ENCODE peak calls at places on chromosomes 2 and 18, in eight cellular contexts. One of them, this sample, is unnamed.

GRCh38 chr18:57561728-57562423 is 24.6 kb downstream of the FECH start:
- DNase-seq in DMS153: peak; percentile 21
- DNase-seq in GM13976: peak; percentile 66
- DNase-seq in RWPE1: peak; percentile 31
- DNase-seq in fibroblast of mammary gland: peak; percentile 60
- DNase-seq in thyroid gland: no peak
- DNase-seq in 8988T: no peak
- DNase-seq in KBM-7: peak; percentile 77
- DNase-seq in this sample: peak; percentile 51

GRCh38 chr2:44537264-44537663 is 175.5 kb downstream of the CAMKMT start:
- DNase-seq in GM13976: no peak
- DNase-seq in RWPE1: no peak
- DNase-seq in thyroid gland: no peak
- DNase-seq in 8988T: no peak
- DNase-seq in KBM-7: no peak
- DNase-seq in DMS153: no peak
- DNase-seq in fibroblast of mammary gland: peak; percentile 32
- DNase-seq in this sample: no peak

GRCh38 chr2:105431367-105432088 is 32.7 kb upstream of the FHL2 start:
- DNase-seq in RWPE1: no peak
- DNase-seq in 8988T: no peak
- DNase-seq in KBM-7: no peak
- DNase-seq in DMS153: peak; percentile 32
- DNase-seq in fibroblast of mammary gland: peak; percentile 29
- DNase-seq in GM13976: no peak
- DNase-seq in thyroid gland: peak; percentile 49
- DNase-seq in this sample: no peak

GRCh38 chr2:212959469-212960117 is 191.8 kb downstream of the IKZF2 start:
- DNase-seq in GM13976: no peak
- DNase-seq in RWPE1: no peak
- DNase-seq in fibroblast of mammary gland: no peak
- DNase-seq in thyroid gland: no peak
- DNase-seq in 8988T: no peak
- DNase-seq in DMS153: no peak
- DNase-seq in KBM-7: no peak
- DNase-seq in this sample: no peak

GRCh38 chr18:58887613-58887963 is 22.9 kb downstream of the ZNF532 start:
- DNase-seq in thyroid gland: no peak
- DNase-seq in RWPE1: no peak
- DNase-seq in GM13976: no peak
- DNase-seq in 8988T: no peak
- DNase-seq in DMS153: no peak
- DNase-seq in fibroblast of mammary gland: no peak
- DNase-seq in KBM-7: peak; percentile 92
- DNase-seq in this sample: no peak

GRCh38 chr2:240955306-240956101 is 42.9 kb upstream of the SNED1 start:
- DNase-seq in 8988T: peak; percentile 11
- DNase-seq in GM13976: no peak
- DNase-seq in thyroid gland: peak; percentile 82
- DNase-seq in RWPE1: no peak
- DNase-seq in fibroblast of mammary gland: no peak
- DNase-seq in KBM-7: no peak
- DNase-seq in DMS153: no peak
- DNase-seq in this sample: no peak

GRCh38 chr2:145914716-145915115 is 1394.8 kb upstream of the ZEB2 start:
- DNase-seq in fibroblast of mammary gland: no peak
- DNase-seq in GM13976: no peak
- DNase-seq in DMS153: no peak
- DNase-seq in 8988T: no peak
- DNase-seq in KBM-7: no peak
- DNase-seq in RWPE1: no peak
- DNase-seq in thyroid gland: no peak
- DNase-seq in this sample: no peak

GRCh38 chr2:12579018-12579417 is 137.7 kb upstream of the TRIB2 start:
- DNase-seq in GM13976: no peak
- DNase-seq in DMS153: no peak
- DNase-seq in 8988T: no peak
- DNase-seq in fibroblast of mammary gland: no peak
- DNase-seq in KBM-7: no peak
- DNase-seq in RWPE1: no peak
- DNase-seq in thyroid gland: no peak
- DNase-seq in this sample: no peak

GRCh38 chr18:12654971-12655370 is 2.9 kb downstream of the SPIRE1 start:
- DNase-seq in RWPE1: no peak
- DNase-seq in fibroblast of mammary gland: no peak
- DNase-seq in DMS153: no peak
- DNase-seq in thyroid gland: no peak
- DNase-seq in KBM-7: no peak
- DNase-seq in 8988T: no peak
- DNase-seq in GM13976: no peak
- DNase-seq in this sample: no peak

GRCh38 chr2:19009510-19009909 is 348.9 kb downstream of the OSR1 start:
- DNase-seq in fibroblast of mammary gland: no peak
- DNase-seq in thyroid gland: no peak
- DNase-seq in 8988T: no peak
- DNase-seq in DMS153: no peak
- DNase-seq in KBM-7: no peak
- DNase-seq in GM13976: no peak
- DNase-seq in RWPE1: no peak
- DNase-seq in this sample: peak; percentile 46

GRCh38 chr2:9473308-9473984 is 905 bp upstream of the IAH1 start:
- DNase-seq in RWPE1: peak; percentile 38
- DNase-seq in GM13976: no peak
- DNase-seq in DMS153: peak; percentile 43
- DNase-seq in thyroid gland: peak; percentile 52
- DNase-seq in 8988T: peak; percentile 53
- DNase-seq in fibroblast of mammary gland: no peak
- DNase-seq in KBM-7: no peak
- DNase-seq in this sample: peak; percentile 55

GRCh38 chr18:27619906-27620305 is 434.8 kb upstream of the CHST9 start:
- DNase-seq in GM13976: no peak
- DNase-seq in 8988T: no peak
- DNase-seq in DMS153: no peak
- DNase-seq in fibroblast of mammary gland: no peak
- DNase-seq in thyroid gland: no peak
- DNase-seq in RWPE1: no peak
- DNase-seq in KBM-7: no peak
- DNase-seq in this sample: no peak

GRCh38 chr2:36659218-36659617 is 37.3 kb upstream of the VIT start:
- DNase-seq in thyroid gland: no peak
- DNase-seq in DMS153: no peak
- DNase-seq in GM13976: no peak
- DNase-seq in 8988T: no peak
- DNase-seq in KBM-7: no peak
- DNase-seq in RWPE1: no peak
- DNase-seq in fibroblast of mammary gland: no peak
- DNase-seq in this sample: no peak

GRCh38 chr2:144515694-144516416 is 4.1 kb downstream of the ZEB2 start:
- DNase-seq in GM13976: peak; percentile 53
- DNase-seq in DMS153: no peak
- DNase-seq in thyroid gland: no peak
- DNase-seq in KBM-7: peak; percentile 74
- DNase-seq in 8988T: no peak
- DNase-seq in fibroblast of mammary gland: peak; percentile 66
- DNase-seq in RWPE1: no peak
- DNase-seq in this sample: no peak

GRCh38 chr18:74791501-74792188 is 194.0 kb downstream of the ZNF407 start:
- DNase-seq in GM13976: no peak
- DNase-seq in fibroblast of mammary gland: no peak
- DNase-seq in 8988T: no peak
- DNase-seq in KBM-7: no peak
- DNase-seq in DMS153: no peak
- DNase-seq in RWPE1: no peak
- DNase-seq in thyroid gland: no peak
- DNase-seq in this sample: no peak

GRCh38 chr18:70931942-70932814 is 643.3 kb downstream of the SOCS6 start:
- DNase-seq in DMS153: peak; percentile 18
- DNase-seq in fibroblast of mammary gland: peak; percentile 45
- DNase-seq in thyroid gland: no peak
- DNase-seq in 8988T: no peak
- DNase-seq in GM13976: peak; percentile 10
- DNase-seq in RWPE1: peak; percentile 1
- DNase-seq in KBM-7: peak; percentile 50
- DNase-seq in this sample: no peak

GRCh38 chr2:121567452-121567851 is 36.8 kb downstream of the RNU4ATAC start:
- DNase-seq in DMS153: no peak
- DNase-seq in RWPE1: no peak
- DNase-seq in GM13976: no peak
- DNase-seq in thyroid gland: no peak
- DNase-seq in fibroblast of mammary gland: no peak
- DNase-seq in 8988T: no peak
- DNase-seq in KBM-7: no peak
- DNase-seq in this sample: no peak

GRCh38 chr2:178277741-178278197 is 83.5 kb downstream of the OSBPL6 start:
- DNase-seq in GM13976: no peak
- DNase-seq in fibroblast of mammary gland: peak; percentile 65
- DNase-seq in thyroid gland: no peak
- DNase-seq in DMS153: no peak
- DNase-seq in KBM-7: peak; percentile 74
- DNase-seq in RWPE1: no peak
- DNase-seq in 8988T: no peak
- DNase-seq in this sample: no peak

GRCh38 chr2:36743954-36744353 is 47.4 kb downstream of the VIT start:
- DNase-seq in RWPE1: no peak
- DNase-seq in DMS153: no peak
- DNase-seq in thyroid gland: no peak
- DNase-seq in 8988T: no peak
- DNase-seq in GM13976: no peak
- DNase-seq in KBM-7: no peak
- DNase-seq in fibroblast of mammary gland: no peak
- DNase-seq in this sample: no peak

GRCh38 chr18:6199777-6200176 is 214.9 kb downstream of the L3MBTL4 start:
- DNase-seq in thyroid gland: peak; percentile 78
- DNase-seq in 8988T: no peak
- DNase-seq in GM13976: no peak
- DNase-seq in KBM-7: no peak
- DNase-seq in fibroblast of mammary gland: no peak
- DNase-seq in DMS153: no peak
- DNase-seq in RWPE1: no peak
- DNase-seq in this sample: no peak

GRCh38 chr2:238462782-238463396 is 36.2 kb downstream of the ASB1 start:
- DNase-seq in KBM-7: peak; percentile 83
- DNase-seq in GM13976: peak; percentile 73
- DNase-seq in thyroid gland: no peak
- DNase-seq in RWPE1: peak; percentile 54
- DNase-seq in fibroblast of mammary gland: peak; percentile 78
- DNase-seq in 8988T: no peak
- DNase-seq in DMS153: peak; percentile 14
- DNase-seq in this sample: peak; percentile 64

GRCh38 chr2:204545861-204546773 is 842 bp downstream of the PARD3B start:
- DNase-seq in fibroblast of mammary gland: no peak
- DNase-seq in DMS153: peak; percentile 31
- DNase-seq in 8988T: peak; percentile 16
- DNase-seq in thyroid gland: peak; percentile 57
- DNase-seq in GM13976: peak; percentile 22
- DNase-seq in KBM-7: peak; percentile 12
- DNase-seq in RWPE1: no peak
- DNase-seq in this sample: no peak

This sample was measured in A549.